ENCODE peak calls at places on chromosomes 7 and 10, in nine cellular contexts. L, W, S, F, Q, E, Y, N and T are unnamed samples.

GRCh38 chr7:22565315-22565811 is 65.4 kb upstream of the STEAP1B start:
- DNase-seq in L (peak), W (peak), S (no peak), F (no peak), Q (peak), E (no peak), Y (no peak), N (no peak), T (peak)

GRCh38 chr7:64045301-64046040 is at the start of gene ZNF727:
- DNase-seq in L (no peak), W (peak), S (no peak), F (peak), Q (no peak), E (peak), Y (no peak), N (no peak), T (no peak)

GRCh38 chr7:140673063-140673769 is 471 bp downstream of the ADCK2 start:
- DNase-seq in L (peak), W (peak), S (no peak), F (no peak), Q (peak), E (peak), Y (peak), N (peak), T (peak)

GRCh38 chr7:29794959-29795629 is 11.2 kb upstream of the WIPF3 start:
- DNase-seq in L (no peak), W (no peak), S (no peak), F (no peak), Q (no peak), E (no peak), Y (no peak), N (no peak), T (no peak)

GRCh38 chr7:98286093-98286525 is 4.6 kb downstream of the BRI3 start:
- DNase-seq in L (peak), W (peak), S (no peak), F (no peak), Q (peak), E (peak), Y (no peak), N (no peak), T (peak)

GRCh38 chr10:113924664-113925063 is 70.2 kb downstream of the NHLRC2 start:
- DNase-seq in L (no peak), W (no peak), S (no peak), F (no peak), Q (no peak), E (no peak), Y (no peak), N (no peak), T (no peak)

GRCh38 chr7:118182618-118183253 is 1.2 kb upstream of the LSM8 start:
- DNase-seq in L (no peak), W (no peak), S (no peak), F (no peak), Q (no peak), E (no peak), Y (no peak), N (no peak), T (no peak)

GRCh38 chr7:122949186-122949585 is 46.3 kb downstream of the TAS2R16 start:
- DNase-seq in L (no peak), W (no peak), S (no peak), F (no peak), Q (no peak), E (no peak), Y (no peak), N (no peak), T (no peak)

GRCh38 chr10:126017961-126018560 is 121.7 kb downstream of the FANK1 start:
- DNase-seq in L (no peak), W (no peak), S (peak), F (no peak), Q (peak), E (peak), Y (no peak), N (no peak), T (no peak)

GRCh38 chr10:34776090-34776690 is 38.9 kb downstream of the PARD3 start:
- DNase-seq in L (no peak), W (no peak), S (no peak), F (no peak), Q (peak), E (no peak), Y (no peak), N (no peak), T (no peak)

GRCh38 chr10:71295641-71296040 is 23.4 kb upstream of the SLC29A3 start:
- DNase-seq in L (no peak), W (no peak), S (no peak), F (no peak), Q (no peak), E (no peak), Y (no peak), N (no peak), T (no peak)